ENCODE peak calls at places on chromosomes 6 and 20, in six cellular contexts. Y is NCI-H446 treated with DMSO at 0.1 percent for 48 hours, N is H7, M is cardiac muscle cell, H is iris pigment epithelial cell, U is nucleus accumbens. F is an unnamed sample.

GRCh38 chr6:117290173-117290834 is 24.9 kb downstream of the VGLL2 start:
- DNase-seq in Y (no peak), N (no peak), M (no peak), H (no peak), U (no peak), F (no peak)

GRCh38 chr20:31560900-31561598 is 44.0 kb upstream of the ID1 start:
- DNase-seq in Y (no peak), N (no peak), M (peak; percentile 90), H (peak; percentile 97), U (no peak), F (peak; percentile 92)

GRCh38 chr6:30130887-30131862 is 4.8 kb upstream of the TRIM40 start:
- DNase-seq in Y (peak; percentile 43), N (peak; percentile 85), M (peak; percentile 90), H (peak; percentile 81), U (peak; percentile 1), F (peak; percentile 86)

GRCh38 chr6:145814035-145814500 is 527 bp downstream of the FBXO30 start:
- DNase-seq in Y (peak; percentile 3), N (no peak), M (no peak), H (no peak), U (no peak), F (peak; percentile 62)

GRCh38 chr20:58145506-58146080 is 82.9 kb downstream of the ANKRD60 start:
- DNase-seq in Y (no peak), N (no peak), M (no peak), H (no peak), U (no peak), F (no peak)

GRCh38 chr6:21609881-21610329 is 16.4 kb downstream of the SOX4 start:
- DNase-seq in Y (no peak), N (peak; percentile 44), M (no peak), H (no peak), U (no peak), F (no peak)

GRCh38 chr6:70686548-70687133 is 19.0 kb downstream of the SMAP1 start:
- DNase-seq in Y (no peak), N (no peak), M (peak; percentile 57), H (peak; percentile 36), U (no peak), F (peak; percentile 17)

GRCh38 chr20:63978319-63979220 is 872 bp downstream of the SAMD10 start:
- DNase-seq in Y (no peak), N (peak; percentile 93), M (peak; percentile 49), H (peak; percentile 47), U (no peak), F (peak; percentile 87)

GRCh38 chr6:32177182-32177787 is 920 bp upstream of the RNF5 start:
- DNase-seq in Y (peak; percentile 82), N (peak; percentile 62), M (no peak), H (peak; percentile 74), U (no peak), F (peak; percentile 63)

GRCh38 chr6:113530769-113531168 is 326.4 kb upstream of the MARCKS start:
- DNase-seq in Y (no peak), N (no peak), M (peak; percentile 45), H (peak; percentile 91), U (no peak), F (peak; percentile 58)

GRCh38 chr6:16089232-16089843 is 39.5 kb upstream of the MYLIP start:
- DNase-seq in Y (no peak), N (no peak), M (peak; percentile 50), H (peak; percentile 57), U (no peak), F (no peak)

GRCh38 chr20:41392871-41393704 is 26.5 kb upstream of the EMILIN3 start:
- DNase-seq in Y (no peak), N (no peak), M (peak; percentile 53), H (no peak), U (peak; percentile 77), F (no peak)

GRCh38 chr20:64228086-64228485 is 27.5 kb upstream of the PCMTD2 start:
- DNase-seq in Y (no peak), N (no peak), M (no peak), H (no peak), U (no peak), F (no peak)

GRCh38 chr6:88220493-88220892 is 54.3 kb upstream of the CNR1 start:
- DNase-seq in Y (no peak), N (peak; percentile 16), M (peak; percentile 14), H (peak; percentile 14), U (no peak), F (peak; percentile 2)

GRCh38 chr6:20211941-20212391 is 303 bp downstream of the MBOAT1 start:
- DNase-seq in Y (peak; percentile 37), N (no peak), M (peak; percentile 47), H (peak; percentile 45), U (peak; percentile 39), F (no peak)

GRCh38 chr20:13458860-13459451 is 179.8 kb downstream of the TASP1 start:
- DNase-seq in Y (peak; percentile 32), N (peak; percentile 12), M (peak; percentile 66), H (peak; percentile 55), U (no peak), F (peak; percentile 11)

GRCh38 chr6:20302702-20303251 is 90.5 kb upstream of the MBOAT1 start:
- DNase-seq in Y (no peak), N (no peak), M (peak; percentile 30), H (peak; percentile 59), U (no peak), F (no peak)

GRCh38 chr6:166502453-166502852 is 84.0 kb downstream of the RAMACL start:
- DNase-seq in Y (no peak), N (no peak), M (no peak), H (no peak), U (no peak), F (no peak)

GRCh38 chr6:130381459-130382380 is 15.9 kb downstream of the TMEM200A start:
- DNase-seq in Y (no peak), N (no peak), M (no peak), H (no peak), U (no peak), F (no peak)

GRCh38 chr6:51930602-51931001 is 156.8 kb downstream of the PKHD1 start:
- DNase-seq in Y (no peak), N (no peak), M (no peak), H (no peak), U (no peak), F (no peak)

GRCh38 chr20:10794765-10795164 is 121.0 kb upstream of the JAG1 start:
- DNase-seq in Y (no peak), N (no peak), M (no peak), H (no peak), U (no peak), F (no peak)

GRCh38 chr20:35947489-35947888 is 6.8 kb downstream of the SCAND1 start:
- DNase-seq in Y (no peak), N (peak; percentile 78), M (peak; percentile 23), H (peak; percentile 33), U (no peak), F (peak; percentile 27)

GRCh38 chr20:32378461-32378860 is 20.3 kb downstream of the ASXL1 start:
- DNase-seq in Y (no peak), N (no peak), M (no peak), H (no peak), U (no peak), F (no peak)

GRCh38 chr6:41274291-41274690 is 12.2 kb downstream of the TREM1 start:
- DNase-seq in Y (no peak), N (no peak), M (no peak), H (no peak), U (no peak), F (no peak)

GRCh38 chr6:83852528-83853177 is 507 bp upstream of the RIPPLY2 start:
- DNase-seq in Y (no peak), N (no peak), M (peak; percentile 5), H (no peak), U (no peak), F (no peak)

F was measured in Daoy.